ENCODE peak calls at places on chromosomes 11 and 22, in four cellular contexts. Q is K562, U is HepG2, T is GM12878. L is an unnamed sample.

GRCh38 chr11:3956038-3956437 is 100.6 kb downstream of the STIM1 start:
- DNase-seq in T (no peak), U (no peak), Q (no peak), L (no peak)

GRCh38 chr11:21986361-21986760 is 206.5 kb upstream of the ANO5 start:
- DNase-seq in Q (no peak), T (no peak), U (no peak), L (no peak)

GRCh38 chr11:32840587-32840986 is 10.9 kb downstream of the PRRG4 start:
- DNase-seq in Q (no peak), U (no peak), T (no peak), L (no peak)

GRCh38 chr11:12274558-12275197 is 102.7 kb upstream of the PARVA start:
- DNase-seq in U (no peak), T (no peak), Q (peak), L (no peak)

GRCh38 chr11:65915821-65916251 is 3.0 kb downstream of the C11orf68 start:
- DNase-seq in T (no peak), Q (no peak), U (peak), L (no peak)

GRCh38 chr11:59173964-59174663 is 2.2 kb downstream of the DTX4 start:
- DNase-seq in U (peak), T (no peak), Q (no peak), L (no peak)

GRCh38 chr22:47626428-47627390 is 864.3 kb downstream of the TBC1D22A start:
- DNase-seq in T (no peak), Q (peak), U (peak), L (no peak)

GRCh38 chr11:69464621-69464960 is 16.9 kb upstream of the LINC01488 start:
- DNase-seq in T (no peak), U (no peak), Q (no peak), L (no peak)

GRCh38 chr11:4178813-4179662 is 84.4 kb downstream of the RRM1 start:
- DNase-seq in Q (no peak), T (no peak), U (no peak), L (no peak)

GRCh38 chr11:128472128-128473110 is 114.9 kb downstream of the ETS1 start:
- DNase-seq in Q (no peak), U (peak), T (peak), L (no peak)

GRCh38 chr11:102389253-102389652 is 42.2 kb downstream of the BIRC2 start:
- DNase-seq in T (no peak), Q (no peak), U (no peak), L (no peak)

GRCh38 chr22:46421272-46421671 is 85.8 kb downstream of the TRMU start:
- DNase-seq in T (peak), Q (no peak), U (no peak), L (no peak)

GRCh38 chr11:106077609-106078517 is at the start of gene AASDHPPT:
- DNase-seq in T (no peak), Q (peak), U (peak), L (peak)

GRCh38 chr11:16184588-16184987 is 171.8 kb downstream of the SOX6 start:
- DNase-seq in T (no peak), Q (no peak), U (peak), L (no peak)

GRCh38 chr22:10961043-10961860 is 4566.7 kb upstream of the OR11H1 start:
- DNase-seq in Q (no peak), U (no peak), T (no peak), L (no peak)

GRCh38 chr11:7555067-7555699 is 41.4 kb downstream of the PPFIBP2 start:
- DNase-seq in Q (no peak), T (no peak), U (no peak), L (no peak)

GRCh38 chr11:99968336-99968735 is 718.8 kb upstream of the ARHGAP42 start:
- DNase-seq in T (no peak), Q (no peak), U (no peak), L (no peak)

GRCh38 chr11:44529895-44530412 is 35.5 kb upstream of the CD82 start:
- DNase-seq in Q (no peak), T (no peak), U (no peak), L (no peak)

GRCh38 chr22:50713571-50714056 is 24.4 kb upstream of the ACR start:
- DNase-seq in U (no peak), T (no peak), Q (no peak), L (no peak)

GRCh38 chr22:40995821-40996220 is 44.6 kb downstream of the RBX1 start:
- DNase-seq in T (no peak), U (no peak), Q (no peak), L (no peak)

GRCh38 chr11:104005234-104005855 is 31.1 kb upstream of the DDI1 start:
- DNase-seq in Q (no peak), T (no peak), U (no peak), L (no peak)

GRCh38 chr11:123484448-123484847 is 54.4 kb downstream of the GRAMD1B start:
- DNase-seq in Q (no peak), T (no peak), U (no peak), L (no peak)

GRCh38 chr11:64357904-64358535 is 942 bp upstream of the RPS6KA4 start:
- DNase-seq in T (no peak), Q (peak), U (peak), L (no peak)

GRCh38 chr11:82929121-82929520 is 27.6 kb downstream of the DDIAS start:
- DNase-seq in T (no peak), U (no peak), Q (no peak), L (no peak)

GRCh38 chr22:37133304-37134018 is 16.3 kb downstream of the IL2RB start:
- DNase-seq in Q (peak), U (peak), T (no peak), L (no peak)

GRCh38 chr22:39906207-39906606 is 5.3 kb downstream of the GRAP2 start:
- DNase-seq in T (no peak), U (no peak), Q (no peak), L (no peak)

GRCh38 chr11:118921121-118921928 is 4.4 kb downstream of the BCL9L start:
- DNase-seq in T (no peak), U (peak), Q (no peak), L (no peak)

GRCh38 chr11:77197626-77198320 is 69.7 kb downstream of the MYO7A start:
- DNase-seq in Q (no peak), U (no peak), T (no peak), L (no peak)

GRCh38 chr11:26583550-26583949 is 11.5 kb upstream of the MUC15 start:
- DNase-seq in U (no peak), Q (no peak), T (no peak), L (no peak)

GRCh38 chr22:37154925-37155712 is 5.4 kb upstream of the IL2RB start:
- DNase-seq in Q (no peak), U (no peak), T (no peak), L (no peak)

GRCh38 chr11:44751066-44751465 is 24.3 kb downstream of the TSPAN18 start:
- DNase-seq in Q (no peak), T (no peak), U (no peak), L (no peak)

GRCh38 chr11:122791411-122791810 is 46.9 kb upstream of the CRTAM start:
- DNase-seq in T (no peak), U (no peak), Q (no peak), L (no peak)

GRCh38 chr22:38088723-38089473 is 4.9 kb upstream of the SLC16A8 start:
- DNase-seq in U (no peak), T (no peak), Q (peak), L (no peak)

DNA sequence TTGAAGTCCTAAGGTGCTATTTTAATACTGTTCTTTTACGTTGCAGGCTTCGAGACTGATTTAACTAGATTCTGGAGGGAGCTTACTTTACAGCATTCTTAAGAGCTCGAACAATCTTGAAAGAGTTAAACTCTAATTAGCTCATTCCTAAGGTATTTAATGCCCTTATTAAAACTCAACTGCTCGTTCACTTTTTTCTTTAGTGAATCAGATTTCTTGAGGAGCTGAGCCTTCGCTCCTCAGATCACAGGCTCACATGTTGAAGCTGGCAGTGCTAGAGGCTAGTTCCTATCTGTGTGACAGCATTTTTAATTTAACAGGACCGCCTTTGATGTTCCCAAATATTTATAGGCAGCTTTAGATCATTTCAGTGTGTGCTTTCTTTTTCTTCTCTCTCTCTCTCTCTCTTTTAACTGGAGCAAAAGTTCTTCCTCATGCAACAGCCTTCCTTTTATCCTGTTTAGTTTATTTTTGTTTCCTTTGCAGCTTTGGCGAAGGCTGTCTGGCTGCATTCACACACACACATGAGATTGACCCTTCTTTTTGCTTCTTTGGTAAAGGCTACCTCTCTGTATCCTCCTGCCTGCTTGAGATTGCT is 20.9 kb downstream of the ZNRF3 start:
- DNase-seq in U (no peak), Q (no peak), T (no peak), L (no peak)
- TF ChIP-seq FOXK2 in U (no peak), Q (no peak), T (no peak), L (no peak)

DNA sequence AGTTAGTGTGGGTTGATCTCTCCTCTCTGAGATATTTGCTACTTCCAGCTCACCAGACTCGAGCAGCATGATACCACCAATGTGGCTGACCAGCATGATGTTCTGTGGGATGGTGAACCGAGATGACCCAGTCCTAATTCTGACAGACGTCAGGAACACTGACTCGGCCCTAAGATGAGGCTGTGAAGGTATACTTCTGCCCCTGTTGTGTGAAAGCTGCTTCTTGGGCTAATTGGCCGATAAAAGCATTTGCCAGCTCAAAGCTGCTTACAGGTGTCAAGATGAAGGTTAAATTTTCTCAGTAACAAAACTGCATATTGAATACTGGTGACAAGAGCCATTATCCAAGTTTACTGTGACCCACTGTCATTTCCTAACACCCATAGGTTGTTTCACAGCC is 151.4 kb downstream of the BRD1 start:
- DNase-seq in Q (no peak), T (no peak), U (no peak), L (no peak)
- TF ChIP-seq FOXK2 in Q (no peak), T (no peak), U (no peak), L (no peak)

GRCh38 chr11:121236115-121237001 is 56.2 kb upstream of the SC5D start:
- DNase-seq in U (no peak), Q (no peak), T (peak), L (peak)
- TF ChIP-seq FOXK2 in U (no peak), Q (no peak), T (no peak), L (no peak)

DNA sequence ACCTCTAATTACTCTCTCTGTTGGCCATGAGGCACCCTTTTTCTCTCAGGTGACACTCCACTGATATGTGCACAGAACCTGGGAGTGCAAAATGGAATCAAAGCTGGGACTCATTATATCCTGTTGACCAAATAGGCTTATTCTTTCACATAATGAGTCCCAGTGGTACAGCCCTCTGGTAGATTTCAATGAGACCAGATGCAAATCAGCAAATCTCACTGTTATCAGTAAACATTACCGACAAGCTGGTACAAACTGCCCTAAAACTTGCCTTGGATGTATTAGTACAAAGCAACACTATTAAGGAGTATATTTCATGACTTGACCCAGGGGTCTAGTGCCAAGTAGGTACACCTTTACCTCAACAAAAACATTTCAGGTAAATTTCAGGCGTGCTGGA is 128.3 kb downstream of the DDX10 start:
- DNase-seq in U (no peak), T (no peak), Q (no peak), L (no peak)
- TF ChIP-seq FOXK2 in U (no peak), T (no peak), Q (no peak), L (no peak)

DNA sequence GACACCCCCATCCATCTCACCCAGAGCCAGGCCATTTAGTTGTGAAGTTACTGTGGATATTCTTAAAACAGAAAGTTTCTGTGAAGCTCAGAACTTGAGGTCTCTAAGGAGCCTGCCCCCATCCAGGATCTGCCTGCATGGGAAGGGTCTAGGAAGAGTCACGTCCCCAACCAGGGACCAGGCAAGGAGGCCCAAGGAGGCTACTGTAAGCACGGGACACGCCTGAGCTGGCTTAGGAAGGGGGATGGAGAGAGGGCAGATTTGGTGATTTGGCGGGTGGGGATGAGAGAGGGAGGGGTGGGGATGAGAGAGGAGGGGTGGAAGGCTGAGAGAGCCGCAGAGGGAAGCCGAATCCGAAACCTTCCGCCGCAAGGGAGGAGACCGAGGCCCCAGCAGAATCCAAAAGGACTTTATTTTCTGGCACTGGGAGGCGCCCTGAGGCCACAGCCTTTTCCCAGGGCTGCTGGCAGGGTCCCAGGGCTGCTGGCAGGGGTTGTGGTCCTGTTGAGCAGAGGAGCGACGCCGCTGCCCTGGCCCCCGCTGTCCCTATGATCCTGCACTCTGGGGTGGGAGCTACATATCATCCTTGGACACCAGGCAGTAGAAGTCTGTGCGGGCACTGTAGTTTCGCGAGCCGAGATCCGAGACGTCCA is 9.3 kb downstream of the SIGIRR start:
- DNase-seq in T (no peak), U (no peak), Q (no peak), L (no peak)
- TF ChIP-seq FOXK2 in T (no peak), U (no peak), Q (no peak), L (no peak)

GRCh38 chr22:27535452-27535851 is 266.1 kb downstream of the MN1 start:
- DNase-seq in T (no peak), U (no peak), Q (no peak), L (no peak)

GRCh38 chr22:27531782-27532530 is 269.6 kb downstream of the MN1 start:
- DNase-seq in T (no peak), Q (no peak), U (no peak), L (no peak)

GRCh38 chr22:27537481-27537891 is 264.1 kb downstream of the MN1 start:
- DNase-seq in T (no peak), Q (no peak), U (no peak), L (no peak)

GRCh38 chr22:27533105-27533504 is 268.5 kb downstream of the MN1 start:
- DNase-seq in Q (no peak), T (no peak), U (no peak), L (no peak)

GRCh38 chr22:27534720-27535125 is 266.8 kb downstream of the MN1 start:
- DNase-seq in Q (no peak), U (peak), T (no peak), L (no peak)
- TF ChIP-seq FOXK2 in Q (no peak), U (no peak), T (no peak), L (no peak)

L was measured in HEK293T.